ENCODE peak calls at places on chromosomes 12 and 14, in six cellular contexts. W is K562, X is H1, T is HepG2, S is HCT116, P is GM12878. N is an unnamed sample.

GRCh38 chr12:88648625-88649024 is 68.4 kb upstream of the KITLG start:
- DNase-seq in X (no peak), P (no peak), S (no peak), W (no peak), T (no peak), N (no peak)

GRCh38 chr12:95701275-95701674 is 89.3 kb downstream of the NTN4 start:
- DNase-seq in P (no peak), W (no peak), S (no peak), X (no peak), T (no peak), N (peak; percentile 60)

GRCh38 chr14:73850940-73851339 is 691 bp upstream of the PTGR2 start:
- DNase-seq in S (no peak), W (no peak), X (no peak), P (no peak), T (peak; percentile 38), N (no peak)

GRCh38 chr14:103007555-103007954 is 49.8 kb downstream of the CDC42BPB start:
- DNase-seq in P (no peak), X (no peak), W (no peak), S (no peak), T (no peak), N (no peak)

GRCh38 chr12:132604108-132605054 is 6.0 kb downstream of the LRCOL1 start:
- DNase-seq in X (no peak), P (no peak), W (no peak), S (no peak), T (no peak), N (no peak)

GRCh38 chr14:63986789-63987533 is 134.2 kb downstream of the SYNE2 start:
- DNase-seq in W (no peak), P (no peak), X (no peak), S (no peak), T (no peak), N (peak; percentile 78)

GRCh38 chr14:71591929-71592328 is 340.3 kb upstream of the RGS6 start:
- DNase-seq in W (no peak), P (no peak), T (no peak), X (no peak), S (peak; percentile 16), N (peak; percentile 64)

GRCh38 chr12:57965766-57966165 is 24.4 kb downstream of the ATP23 start:
- DNase-seq in P (no peak), S (no peak), T (peak; percentile 66), W (no peak), X (no peak), N (no peak)

GRCh38 chr12:53052419-53053222 is 2.8 kb downstream of the TNS2 start:
- DNase-seq in S (no peak), W (no peak), T (no peak), P (no peak), X (no peak), N (peak; percentile 85)

GRCh38 chr12:68565391-68565903 is 45.3 kb upstream of the RAP1B start:
- DNase-seq in T (no peak), S (no peak), P (no peak), W (no peak), X (no peak), N (peak; percentile 88)

GRCh38 chr12:118101051-118101450 is 2.8 kb downstream of the VSIG10 start:
- DNase-seq in W (peak; percentile 2), S (no peak), T (no peak), P (no peak), X (no peak), N (no peak)

GRCh38 chr14:52080171-52080800 is 11.4 kb upstream of the NID2 start:
- DNase-seq in T (no peak), W (no peak), S (no peak), X (no peak), P (no peak), N (peak; percentile 77)

GRCh38 chr14:23042162-23042965 is at the start of gene PSMB11:
- DNase-seq in S (no peak), X (no peak), P (no peak), T (no peak), W (no peak), N (no peak)

GRCh38 chr12:14213542-14213941 is 151.9 kb upstream of the ATF7IP start:
- DNase-seq in X (no peak), S (peak; percentile 2), P (no peak), T (no peak), W (no peak), N (no peak)

GRCh38 chr14:61322011-61322798 is 826 bp downstream of the PRKCH start:
- DNase-seq in S (no peak), P (no peak), W (no peak), T (no peak), X (no peak), N (no peak)

GRCh38 chr14:61320806-61321384 is 484 bp upstream of the PRKCH start:
- DNase-seq in T (no peak), W (no peak), P (no peak), X (no peak), S (no peak), N (no peak)

GRCh38 chr14:61321385-61322010 is at the start of gene PRKCH:
- DNase-seq in P (no peak), W (peak; percentile 64), T (peak; percentile 11), S (peak; percentile 54), X (peak; percentile 36), N (peak; percentile 25)

GRCh38 chr14:61323970-61324369 is 2.6 kb downstream of the PRKCH start:
- DNase-seq in S (no peak), W (no peak), T (no peak), X (no peak), P (no peak), N (no peak)

GRCh38 chr14:61322799-61323290 is 1.5 kb downstream of the PRKCH start:
- DNase-seq in T (no peak), W (no peak), X (no peak), P (no peak), S (peak; percentile 66), N (peak; percentile 2)
- H2AFZ ChIP-seq in T (no peak overlapping the region), W (peak overlapping the region; percentile 47), X (no peak overlapping the region), P (peak overlapping the region; percentile 66), S (peak overlapping the region; percentile 74), N (peak overlapping the region; percentile 63)

GRCh38 chr14:56742391-56742790 is 67.9 kb downstream of the OTX2 start:
- DNase-seq in W (no peak), T (no peak), S (no peak), X (no peak), P (no peak), N (no peak)
- TF ChIP-seq RAD21 in W (no peak), T (no peak), S (no peak), X (no peak), P (no peak), N (no peak)

DNA sequence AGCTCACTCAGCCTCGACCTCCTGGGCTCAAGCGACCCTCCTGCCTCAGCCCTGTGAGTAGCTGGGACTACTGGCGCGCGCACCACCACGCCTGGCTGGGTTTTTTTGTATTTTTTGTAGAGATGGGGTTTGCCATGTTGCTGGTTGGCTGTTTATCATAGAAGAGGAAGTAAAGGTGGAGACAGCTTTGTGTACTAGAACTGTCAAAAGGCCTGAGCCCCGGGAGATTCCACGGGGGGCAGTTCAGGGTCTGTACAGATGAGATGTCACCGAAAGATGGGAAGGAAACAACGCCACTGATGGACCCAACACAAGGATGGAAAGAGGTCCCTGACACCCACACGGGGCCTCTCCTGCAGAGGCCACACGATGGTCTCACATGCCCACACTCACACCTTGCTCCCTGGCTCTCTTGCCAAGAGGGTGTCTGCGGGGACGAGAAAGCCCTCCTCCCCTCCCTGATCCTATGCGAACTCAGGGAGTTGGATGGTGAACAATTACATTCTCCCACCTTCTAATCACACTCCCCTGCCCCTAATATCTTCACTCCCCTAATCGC is 66.6 kb downstream of the KDM2B start:
- DNase-seq in X (no peak), P (no peak), W (no peak), T (no peak), S (no peak), N (no peak)
- H2AFZ ChIP-seq in X (no peak overlapping the region), P (peak overlapping the region; percentile 40), W (peak overlapping the region; percentile 74), T (no peak overlapping the region), S (peak overlapping the region; percentile 32), N (no peak overlapping the region)

DNA sequence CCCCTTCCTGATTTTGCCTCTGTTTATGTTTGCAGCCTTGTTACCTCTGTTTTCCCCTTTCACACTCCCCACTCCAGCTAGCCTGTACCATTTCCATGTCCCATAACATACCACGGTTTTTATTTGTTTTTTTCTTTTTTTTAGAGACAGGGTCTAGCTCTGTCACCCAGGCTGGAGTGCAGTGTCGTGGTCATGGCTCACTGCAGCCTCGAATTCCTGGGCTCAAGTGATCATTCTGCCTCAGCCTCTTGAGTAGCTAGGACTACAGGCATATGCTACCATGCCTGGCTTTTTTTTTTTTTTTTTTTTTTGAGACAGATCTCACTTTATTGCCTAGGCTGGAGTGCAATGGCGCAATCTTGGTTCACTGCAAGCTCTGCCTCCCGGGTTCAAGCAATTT is 18.4 kb upstream of the SAMD4A start:
- DNase-seq in T (no peak), P (no peak), X (no peak), W (no peak), S (no peak), N (no peak)
- TF ChIP-seq RAD21 in T (no peak), P (no peak), X (no peak), W (no peak), S (no peak), N (no peak)

DNA sequence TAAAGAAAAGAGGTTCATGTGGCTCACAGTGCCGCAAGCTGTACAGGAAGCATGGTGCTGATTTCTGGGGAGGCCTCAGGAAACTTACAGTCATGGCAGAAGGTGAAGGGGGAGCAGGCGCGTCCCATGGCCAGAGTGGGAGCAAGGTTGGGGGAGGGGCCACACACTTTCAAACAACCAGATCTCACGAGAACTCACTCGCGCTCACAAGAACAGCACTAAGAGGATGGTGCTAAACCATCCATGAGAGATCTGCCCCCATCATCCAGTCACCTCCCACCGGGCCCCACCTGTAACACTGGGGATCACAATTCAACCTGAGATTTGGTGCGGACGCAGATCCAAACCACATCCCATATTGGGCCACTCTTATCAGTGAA is 80.5 kb downstream of the CCDC92 start:
- DNase-seq in P (no peak), W (no peak), X (no peak), S (no peak), T (no peak), N (no peak)
- H2AFZ ChIP-seq in P (no peak overlapping the region), W (no peak overlapping the region), X (no peak overlapping the region), S (no peak overlapping the region), T (no peak overlapping the region), N (no peak overlapping the region)